ENCODE peak calls at places on chromosomes 4 and X, in nine cellular contexts. One of them, this sample, is unnamed. For H3K4me1, the result is how much of the 10 kb centered on the place peaks cover.

GRCh38 chrX:16870861-16871584 is 861 bp upstream of the RBBP7 start:
- DNase-seq in HCT116: no peak
- DNase-seq in right lobe of liver: peak
- DNase-seq in sigmoid colon: peak
- DNase-seq in GM23248: peak
- DNase-seq in effector memory CD4-positive, alpha-beta T cell: no peak
- DNase-seq in body of pancreas: peak
- DNase-seq in A549: no peak
- DNase-seq in stomach: peak
- DNase-seq in this sample: no peak

GRCh38 chr4:112315446-112315845 is 18.3 kb downstream of the ALPK1 start:
- DNase-seq in HCT116: no peak
- DNase-seq in right lobe of liver: no peak
- DNase-seq in sigmoid colon: no peak
- DNase-seq in GM23248: no peak
- DNase-seq in effector memory CD4-positive, alpha-beta T cell: no peak
- DNase-seq in body of pancreas: no peak
- DNase-seq in A549: no peak
- DNase-seq in stomach: no peak
- DNase-seq in this sample: no peak

GRCh38 chr4:52646726-52647125 is 12.4 kb downstream of the USP46 start:
- DNase-seq in HCT116: no peak
- DNase-seq in right lobe of liver: no peak
- DNase-seq in sigmoid colon: no peak
- DNase-seq in GM23248: no peak
- DNase-seq in effector memory CD4-positive, alpha-beta T cell: no peak
- DNase-seq in body of pancreas: no peak
- DNase-seq in A549: no peak
- DNase-seq in stomach: no peak
- DNase-seq in this sample: no peak

GRCh38 chr4:83561381-83561780 is 25.5 kb downstream of the GPAT3 start:
- DNase-seq in HCT116: peak
- DNase-seq in right lobe of liver: peak
- DNase-seq in sigmoid colon: no peak
- DNase-seq in GM23248: peak
- DNase-seq in effector memory CD4-positive, alpha-beta T cell: no peak
- DNase-seq in body of pancreas: no peak
- DNase-seq in A549: peak
- DNase-seq in stomach: peak
- DNase-seq in this sample: peak

GRCh38 chrX:76076124-76076523 is 96.7 kb upstream of the PBDC1 start:
- DNase-seq in HCT116: no peak
- DNase-seq in right lobe of liver: no peak
- DNase-seq in sigmoid colon: no peak
- DNase-seq in GM23248: no peak
- DNase-seq in effector memory CD4-positive, alpha-beta T cell: no peak
- DNase-seq in body of pancreas: no peak
- DNase-seq in A549: no peak
- DNase-seq in stomach: no peak
- DNase-seq in this sample: no peak

GRCh38 chr4:48546336-48546735 is 56.3 kb downstream of the ZAR1 start:
- DNase-seq in HCT116: peak
- DNase-seq in right lobe of liver: no peak
- DNase-seq in sigmoid colon: no peak
- DNase-seq in GM23248: peak
- DNase-seq in effector memory CD4-positive, alpha-beta T cell: peak
- DNase-seq in body of pancreas: no peak
- DNase-seq in A549: no peak
- DNase-seq in stomach: no peak
- DNase-seq in this sample: peak

GRCh38 chrX:112760697-112761096 is 79.9 kb downstream of the AMOT start:
- DNase-seq in HCT116: no peak
- DNase-seq in right lobe of liver: no peak
- DNase-seq in sigmoid colon: no peak
- DNase-seq in GM23248: peak
- DNase-seq in effector memory CD4-positive, alpha-beta T cell: no peak
- DNase-seq in body of pancreas: no peak
- DNase-seq in A549: no peak
- DNase-seq in stomach: no peak
- DNase-seq in this sample: peak

GRCh38 chr4:153060191-153060590 is 124.1 kb downstream of the FHDC1 start:
- DNase-seq in HCT116: no peak
- DNase-seq in right lobe of liver: no peak
- DNase-seq in sigmoid colon: no peak
- DNase-seq in GM23248: no peak
- DNase-seq in effector memory CD4-positive, alpha-beta T cell: no peak
- DNase-seq in body of pancreas: no peak
- DNase-seq in A549: no peak
- DNase-seq in stomach: no peak
- DNase-seq in this sample: no peak

GRCh38 chrX:2848806-2849420 is 20.2 kb downstream of the GYG2 start:
- DNase-seq in HCT116: no peak
- DNase-seq in right lobe of liver: no peak
- DNase-seq in sigmoid colon: no peak
- DNase-seq in GM23248: peak
- DNase-seq in effector memory CD4-positive, alpha-beta T cell: no peak
- DNase-seq in body of pancreas: no peak
- DNase-seq in A549: no peak
- DNase-seq in stomach: no peak
- DNase-seq in this sample: peak

GRCh38 chrX:45788941-45789348 is 588.3 kb upstream of the DIPK2B start:
- DNase-seq in HCT116: no peak
- DNase-seq in right lobe of liver: no peak
- DNase-seq in sigmoid colon: peak
- DNase-seq in GM23248: peak
- DNase-seq in effector memory CD4-positive, alpha-beta T cell: no peak
- DNase-seq in body of pancreas: no peak
- DNase-seq in A549: no peak
- DNase-seq in stomach: no peak
- DNase-seq in this sample: peak
- H3K4me1 ChIP-seq in HCT116: half or more
- H3K4me1 ChIP-seq in right lobe of liver: under half
- H3K4me1 ChIP-seq in sigmoid colon: under half
- H3K4me1 ChIP-seq in GM23248: under half
- H3K4me1 ChIP-seq in effector memory CD4-positive, alpha-beta T cell: under half
- H3K4me1 ChIP-seq in body of pancreas: under half
- H3K4me1 ChIP-seq in A549: under half
- H3K4me1 ChIP-seq in stomach: under half
- H3K4me1 ChIP-seq in this sample: under half

DNA sequence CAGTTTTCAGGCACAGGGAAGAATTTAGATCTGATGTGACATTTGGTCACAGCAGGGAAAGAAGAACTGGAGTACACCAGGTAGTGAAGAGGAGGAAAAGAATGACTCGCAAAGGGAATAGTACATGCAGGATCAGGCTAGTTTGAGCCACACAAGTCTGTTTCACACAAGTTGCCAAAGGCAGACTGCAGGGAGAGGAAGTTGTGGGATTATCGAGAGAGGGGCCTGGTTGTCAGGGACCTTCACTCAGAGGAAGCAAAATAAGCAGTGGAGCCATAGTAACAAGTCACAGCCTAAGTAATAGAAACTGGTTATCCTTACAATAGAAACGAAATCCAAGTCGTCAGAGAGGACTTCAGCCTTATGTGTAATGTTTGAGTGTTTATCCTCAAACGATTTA is 316.8 kb upstream of the HTR2C start:
- DNase-seq in HCT116: no peak
- DNase-seq in right lobe of liver: no peak
- DNase-seq in sigmoid colon: no peak
- DNase-seq in GM23248: no peak
- DNase-seq in effector memory CD4-positive, alpha-beta T cell: no peak
- DNase-seq in body of pancreas: no peak
- DNase-seq in A549: no peak
- DNase-seq in stomach: no peak
- DNase-seq in this sample: no peak
- H3K4me1 ChIP-seq in HCT116: under half
- H3K4me1 ChIP-seq in right lobe of liver: under half
- H3K4me1 ChIP-seq in sigmoid colon: under half
- H3K4me1 ChIP-seq in GM23248: under half
- H3K4me1 ChIP-seq in effector memory CD4-positive, alpha-beta T cell: under half
- H3K4me1 ChIP-seq in body of pancreas: under half
- H3K4me1 ChIP-seq in A549: under half
- H3K4me1 ChIP-seq in stomach: under half
- H3K4me1 ChIP-seq in this sample: under half

GRCh38 chr4:1044469-1045192 is 33.2 kb downstream of the FGFRL1 start:
- DNase-seq in HCT116: no peak
- DNase-seq in right lobe of liver: peak
- DNase-seq in sigmoid colon: peak
- DNase-seq in GM23248: no peak
- DNase-seq in effector memory CD4-positive, alpha-beta T cell: no peak
- DNase-seq in body of pancreas: no peak
- DNase-seq in A549: no peak
- DNase-seq in stomach: no peak
- DNase-seq in this sample: no peak
- H3K4me1 ChIP-seq in HCT116: half or more
- H3K4me1 ChIP-seq in right lobe of liver: under half
- H3K4me1 ChIP-seq in sigmoid colon: under half
- H3K4me1 ChIP-seq in GM23248: under half
- H3K4me1 ChIP-seq in effector memory CD4-positive, alpha-beta T cell: under half
- H3K4me1 ChIP-seq in body of pancreas: under half
- H3K4me1 ChIP-seq in A549: half or more
- H3K4me1 ChIP-seq in stomach: half or more
- H3K4me1 ChIP-seq in this sample: half or more

GRCh38 chrX:18970465-18970864 is 13.4 kb downstream of the PHKA2 start:
- DNase-seq in HCT116: no peak
- DNase-seq in right lobe of liver: no peak
- DNase-seq in sigmoid colon: no peak
- DNase-seq in GM23248: no peak
- DNase-seq in effector memory CD4-positive, alpha-beta T cell: no peak
- DNase-seq in body of pancreas: no peak
- DNase-seq in A549: no peak
- DNase-seq in stomach: no peak
- DNase-seq in this sample: no peak

GRCh38 chrX:18973527-18974192 is 10.3 kb downstream of the PHKA2 start:
- DNase-seq in HCT116: no peak
- DNase-seq in right lobe of liver: no peak
- DNase-seq in sigmoid colon: no peak
- DNase-seq in GM23248: no peak
- DNase-seq in effector memory CD4-positive, alpha-beta T cell: no peak
- DNase-seq in body of pancreas: peak
- DNase-seq in A549: no peak
- DNase-seq in stomach: no peak
- DNase-seq in this sample: no peak

GRCh38 chrX:18971506-18971905 is 12.4 kb downstream of the PHKA2 start:
- DNase-seq in HCT116: no peak
- DNase-seq in right lobe of liver: no peak
- DNase-seq in sigmoid colon: no peak
- DNase-seq in GM23248: no peak
- DNase-seq in effector memory CD4-positive, alpha-beta T cell: no peak
- DNase-seq in body of pancreas: no peak
- DNase-seq in A549: no peak
- DNase-seq in stomach: no peak
- DNase-seq in this sample: no peak

GRCh38 chrX:18974993-18975392 is 8.9 kb downstream of the PHKA2 start:
- DNase-seq in HCT116: no peak
- DNase-seq in right lobe of liver: no peak
- DNase-seq in sigmoid colon: no peak
- DNase-seq in GM23248: no peak
- DNase-seq in effector memory CD4-positive, alpha-beta T cell: no peak
- DNase-seq in body of pancreas: no peak
- DNase-seq in A549: no peak
- DNase-seq in stomach: no peak
- DNase-seq in this sample: no peak
- H3K4me1 ChIP-seq in HCT116: under half
- H3K4me1 ChIP-seq in right lobe of liver: under half
- H3K4me1 ChIP-seq in sigmoid colon: under half
- H3K4me1 ChIP-seq in GM23248: under half
- H3K4me1 ChIP-seq in effector memory CD4-positive, alpha-beta T cell: under half
- H3K4me1 ChIP-seq in body of pancreas: under half
- H3K4me1 ChIP-seq in A549: under half
- H3K4me1 ChIP-seq in stomach: under half
- H3K4me1 ChIP-seq in this sample: under half

GRCh38 chr4:139555705-139556070 is 331 bp downstream of the SETD7 start:
- DNase-seq in HCT116: no peak
- DNase-seq in right lobe of liver: peak
- DNase-seq in sigmoid colon: peak
- DNase-seq in GM23248: peak
- DNase-seq in effector memory CD4-positive, alpha-beta T cell: no peak
- DNase-seq in body of pancreas: peak
- DNase-seq in A549: no peak
- DNase-seq in stomach: peak
- DNase-seq in this sample: no peak
- H3K4me1 ChIP-seq in HCT116: under half
- H3K4me1 ChIP-seq in right lobe of liver: under half
- H3K4me1 ChIP-seq in sigmoid colon: half or more
- H3K4me1 ChIP-seq in GM23248: under half
- H3K4me1 ChIP-seq in effector memory CD4-positive, alpha-beta T cell: under half
- H3K4me1 ChIP-seq in body of pancreas: half or more
- H3K4me1 ChIP-seq in A549: half or more
- H3K4me1 ChIP-seq in stomach: half or more
- H3K4me1 ChIP-seq in this sample: under half

DNA sequence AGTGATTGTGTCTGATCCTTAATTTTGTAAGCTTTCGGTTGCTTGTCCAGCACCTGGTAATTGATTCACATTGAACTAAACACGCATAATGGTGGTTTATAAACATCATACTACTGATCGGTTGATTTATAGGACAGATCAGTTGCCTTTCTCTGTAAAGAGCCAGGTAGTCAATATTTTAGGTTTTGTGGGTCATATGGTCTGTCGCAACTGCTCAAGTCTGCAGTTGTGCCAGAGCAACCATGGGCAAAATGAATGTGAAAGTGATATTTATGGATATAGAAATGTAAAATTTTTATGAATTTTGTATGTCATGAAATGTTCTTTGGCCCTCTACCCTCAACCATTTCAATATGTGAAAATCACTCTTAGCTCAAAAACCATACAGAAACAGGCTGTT is 8.9 kb downstream of the JADE1 start:
- DNase-seq in HCT116: no peak
- DNase-seq in right lobe of liver: no peak
- DNase-seq in sigmoid colon: no peak
- DNase-seq in GM23248: no peak
- DNase-seq in effector memory CD4-positive, alpha-beta T cell: no peak
- DNase-seq in body of pancreas: no peak
- DNase-seq in A549: no peak
- DNase-seq in stomach: no peak
- DNase-seq in this sample: no peak
- H3K4me1 ChIP-seq in HCT116: under half
- H3K4me1 ChIP-seq in right lobe of liver: under half
- H3K4me1 ChIP-seq in sigmoid colon: under half
- H3K4me1 ChIP-seq in GM23248: under half
- H3K4me1 ChIP-seq in effector memory CD4-positive, alpha-beta T cell: under half
- H3K4me1 ChIP-seq in body of pancreas: half or more
- H3K4me1 ChIP-seq in A549: half or more
- H3K4me1 ChIP-seq in stomach: half or more
- H3K4me1 ChIP-seq in this sample: under half

DNA sequence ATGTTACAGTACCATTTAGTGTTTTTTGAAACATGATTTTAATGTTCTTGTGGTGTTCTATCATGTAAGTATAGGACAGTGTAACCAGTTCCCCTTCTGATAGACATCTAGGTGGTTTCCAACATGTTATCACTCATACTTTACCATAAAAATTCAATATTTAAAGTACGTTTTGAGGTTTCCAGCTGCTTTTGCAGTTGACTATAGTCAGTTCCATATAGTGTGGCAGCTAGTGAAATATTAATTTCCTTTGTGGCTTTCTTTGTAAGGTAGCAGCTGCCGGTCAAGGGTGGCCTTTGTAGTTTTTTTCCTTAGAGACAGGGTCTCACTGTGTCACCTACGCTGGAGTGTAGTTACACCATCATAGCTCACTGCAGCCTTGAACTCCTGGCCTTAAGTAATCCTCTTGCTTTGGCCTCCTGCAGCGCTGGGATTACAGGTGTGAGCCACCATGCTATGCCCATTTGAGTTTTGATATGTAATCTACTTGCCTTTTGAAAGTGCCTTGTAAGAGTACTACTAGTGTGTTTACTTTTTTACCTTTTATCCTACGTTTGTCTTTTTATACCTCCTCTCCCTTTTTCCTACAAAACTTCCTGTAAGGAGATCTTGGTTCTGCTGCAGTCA is 63.0 kb downstream of the ARHGAP10 start:
- DNase-seq in HCT116: no peak
- DNase-seq in right lobe of liver: no peak
- DNase-seq in sigmoid colon: no peak
- DNase-seq in GM23248: no peak
- DNase-seq in effector memory CD4-positive, alpha-beta T cell: no peak
- DNase-seq in body of pancreas: no peak
- DNase-seq in A549: no peak
- DNase-seq in stomach: no peak
- DNase-seq in this sample: no peak
- H3K4me1 ChIP-seq in HCT116: under half
- H3K4me1 ChIP-seq in right lobe of liver: under half
- H3K4me1 ChIP-seq in sigmoid colon: half or more
- H3K4me1 ChIP-seq in GM23248: under half
- H3K4me1 ChIP-seq in effector memory CD4-positive, alpha-beta T cell: under half
- H3K4me1 ChIP-seq in body of pancreas: under half
- H3K4me1 ChIP-seq in A549: under half
- H3K4me1 ChIP-seq in stomach: half or more
- H3K4me1 ChIP-seq in this sample: under half